ENCODE peak calls at places on chromosomes 4 and X, in five cellular contexts. A, Q, Y, V and M are unnamed samples. For H3K27me3, the result is how much of the 10 kb centered on the place peaks cover.

GRCh38 chrX:86014421-86014820 is 32.9 kb downstream of the CHM start:
- DNase-seq in A (no peak), Q (no peak), Y (no peak), V (no peak), M (no peak)

GRCh38 chr4:118969359-118969758 is 80.7 kb downstream of the SYNPO2 start:
- DNase-seq in A (peak), Q (no peak), Y (peak), V (peak), M (peak)

GRCh38 chr4:74631338-74631737 is 163.0 kb downstream of the BTC start:
- DNase-seq in A (no peak), Q (no peak), Y (no peak), V (peak), M (no peak)

GRCh38 chrX:119996600-119997524 is 53.3 kb upstream of the NKAP start:
- DNase-seq in A (no peak), Q (no peak), Y (no peak), V (no peak), M (no peak)

GRCh38 chr4:181877329-181877848 is 365.8 kb upstream of the TENM3 start:
- DNase-seq in A (no peak), Q (no peak), Y (no peak), V (peak), M (no peak)

GRCh38 chrX:18900401-18900976 is 83.4 kb downstream of the PHKA2 start:
- DNase-seq in A (no peak), Q (no peak), Y (no peak), V (no peak), M (no peak)

GRCh38 chr4:14883166-14883565 is 119.1 kb upstream of the CPEB2 start:
- DNase-seq in A (no peak), Q (no peak), Y (no peak), V (no peak), M (no peak)

GRCh38 chrX:40105016-40105790 is 7.4 kb upstream of the BCOR start:
- DNase-seq in A (peak), Q (peak), Y (no peak), V (no peak), M (peak)

GRCh38 chr4:73589261-73589847 is 30.9 kb downstream of the RASSF6 start:
- DNase-seq in A (no peak), Q (no peak), Y (no peak), V (peak), M (no peak)

GRCh38 chr4:134024251-134024650 is 177.3 kb downstream of the PABPC4L start:
- DNase-seq in A (no peak), Q (no peak), Y (no peak), V (no peak), M (no peak)

GRCh38 chr4:140071806-140072205 is 82.2 kb downstream of the MAML3 start:
- DNase-seq in A (no peak), Q (no peak), Y (no peak), V (no peak), M (no peak)

GRCh38 chrX:153494541-153495361 is at the start of gene BGN:
- DNase-seq in A (peak), Q (no peak), Y (peak), V (no peak), M (peak)

GRCh38 chrX:49838374-49838773 is 9.3 kb downstream of the PAGE4 start:
- DNase-seq in A (no peak), Q (no peak), Y (no peak), V (peak), M (peak)

GRCh38 chr4:14345356-14345775 is 656.9 kb upstream of the CPEB2 start:
- DNase-seq in A (no peak), Q (no peak), Y (no peak), V (peak), M (no peak)

GRCh38 chr4:119663160-119663788 is 34.7 kb upstream of the PDE5A start:
- DNase-seq in A (no peak), Q (no peak), Y (no peak), V (no peak), M (no peak)

GRCh38 chrX:56564921-56565861 is 1.8 kb downstream of the UBQLN2 start:
- DNase-seq in A (no peak), Q (no peak), Y (no peak), V (no peak), M (no peak)

GRCh38 chr4:52996261-52997131 is 134.4 kb downstream of the RASL11B start:
- DNase-seq in A (peak), Q (no peak), Y (peak), V (no peak), M (peak)

GRCh38 chr4:57605374-57605773 is 495.2 kb upstream of the IGFBP7 start:
- DNase-seq in A (no peak), Q (no peak), Y (no peak), V (no peak), M (no peak)

GRCh38 chr4:139789096-139789495 is 123.5 kb downstream of the MGST2 start:
- DNase-seq in A (no peak), Q (no peak), Y (no peak), V (no peak), M (no peak)

GRCh38 chr4:122914292-122914904 is 8.0 kb downstream of the NUDT6 start:
- DNase-seq in A (no peak), Q (no peak), Y (no peak), V (peak), M (no peak)

GRCh38 chr4:79049840-79050520 is 110.7 kb upstream of the PAQR3 start:
- DNase-seq in A (no peak), Q (no peak), Y (no peak), V (no peak), M (no peak)

GRCh38 chrX:150873616-150874015 is 24.9 kb downstream of the CD99L2 start:
- DNase-seq in A (peak), Q (no peak), Y (peak), V (peak), M (peak)

GRCh38 chrX:107716816-107717700 is 58.5 kb downstream of the TSC22D3 start:
- DNase-seq in A (peak), Q (peak), Y (peak), V (peak), M (peak)

GRCh38 chrX:148354906-148355305 is 145.5 kb upstream of the AFF2 start:
- DNase-seq in A (no peak), Q (no peak), Y (no peak), V (no peak), M (no peak)

GRCh38 chrX:45980726-45981125 is 564.5 kb downstream of the ZNF674 start:
- DNase-seq in A (no peak), Q (no peak), Y (no peak), V (no peak), M (no peak)

GRCh38 chr4:126051709-126052424 is 737.1 kb downstream of the FAT4 start:
- DNase-seq in A (no peak), Q (no peak), Y (no peak), V (peak), M (no peak)

GRCh38 chr4:150181536-150181935 is 103.3 kb downstream of the DCLK2 start:
- DNase-seq in A (no peak), Q (no peak), Y (peak), V (no peak), M (no peak)

GRCh38 chrX:9895225-9895912 is 71.8 kb upstream of the CLDN34 start:
- DNase-seq in A (no peak), Q (no peak), Y (no peak), V (no peak), M (no peak)

GRCh38 chr4:141534985-141535384 is 101.4 kb upstream of the IL15 start:
- DNase-seq in A (no peak), Q (no peak), Y (no peak), V (no peak), M (no peak)

GRCh38 chr4:104451573-104451972 is 43.1 kb downstream of the CXXC4 start:
- DNase-seq in A (no peak), Q (no peak), Y (no peak), V (peak), M (no peak)

GRCh38 chr4:153466637-153467153 is 535 bp downstream of the TMEM131L start:
- DNase-seq in A (no peak), Q (peak), Y (no peak), V (no peak), M (peak)

GRCh38 chrX:20454117-20454516 is 187.4 kb upstream of the RPS6KA3 start:
- DNase-seq in A (no peak), Q (no peak), Y (no peak), V (no peak), M (no peak)

GRCh38 chr4:187333151-187333550 is 609.5 kb upstream of the FAT1 start:
- DNase-seq in A (no peak), Q (no peak), Y (no peak), V (no peak), M (no peak)

DNA sequence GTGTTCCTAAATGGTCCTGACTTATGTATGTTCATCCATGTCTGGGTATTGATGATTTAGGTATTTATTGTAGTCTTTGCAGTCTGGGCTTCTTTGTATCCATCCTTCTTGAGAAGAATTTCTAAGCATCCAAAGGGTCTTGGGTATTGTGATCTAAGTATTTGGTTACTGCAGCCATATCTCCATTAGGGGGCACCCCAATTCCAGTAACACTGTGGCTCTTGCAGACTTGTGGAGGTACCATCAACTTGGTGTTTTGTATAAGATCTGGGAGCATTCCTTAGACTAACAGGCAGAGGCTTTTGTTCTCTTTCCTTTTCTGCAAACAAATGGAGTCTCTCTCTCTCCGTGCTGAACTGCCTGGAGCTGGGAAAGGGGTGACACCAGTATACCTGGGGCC is 113.7 kb upstream of the NEXMIF start:
- DNase-seq in A (no peak), Q (no peak), Y (no peak), V (peak), M (no peak)
- TF ChIP-seq CTCF in A (no peak), Q (peak), Y (no peak), V (no peak), M (no peak)

GRCh38 chr4:168630445-168631187 is 133.8 kb downstream of the PALLD start:
- DNase-seq in A (no peak), Q (no peak), Y (no peak), V (peak), M (no peak)
- H3K27me3 ChIP-seq in A (under half), Q (under half), Y (under half), V (under half), M (under half)

GRCh38 chr4:95363579-95363965 is 185.2 kb downstream of the UNC5C start:
- DNase-seq in A (no peak), Q (no peak), Y (no peak), V (no peak), M (no peak)

GRCh38 chr4:95362066-95362465 is 186.7 kb downstream of the UNC5C start:
- DNase-seq in A (no peak), Q (no peak), Y (no peak), V (no peak), M (no peak)

GRCh38 chr4:95361696-95361965 is 187.1 kb downstream of the UNC5C start:
- DNase-seq in A (no peak), Q (no peak), Y (no peak), V (no peak), M (no peak)

GRCh38 chr4:95363966-95364365 is 184.8 kb downstream of the UNC5C start:
- DNase-seq in A (no peak), Q (no peak), Y (no peak), V (peak), M (no peak)

GRCh38 chr4:95362906-95363578 is 185.7 kb downstream of the UNC5C start:
- DNase-seq in A (no peak), Q (no peak), Y (peak), V (no peak), M (no peak)
- TF ChIP-seq CTCF in A (no peak), Q (no peak), Y (no peak), V (no peak), M (no peak)

GRCh38 chr4:3875466-3875865 is 109.3 kb downstream of the ADRA2C start:
- DNase-seq in A (no peak), Q (no peak), Y (no peak), V (no peak), M (no peak)

GRCh38 chr4:3879681-3880594 is 113.8 kb downstream of the ADRA2C start:
- DNase-seq in A (no peak), Q (peak), Y (no peak), V (no peak), M (no peak)

GRCh38 chr4:3878678-3879077 is 112.5 kb downstream of the ADRA2C start:
- DNase-seq in A (no peak), Q (no peak), Y (no peak), V (peak), M (no peak)

GRCh38 chr4:3877236-3877635 is 111.1 kb downstream of the ADRA2C start:
- DNase-seq in A (no peak), Q (no peak), Y (no peak), V (peak), M (no peak)

DNA sequence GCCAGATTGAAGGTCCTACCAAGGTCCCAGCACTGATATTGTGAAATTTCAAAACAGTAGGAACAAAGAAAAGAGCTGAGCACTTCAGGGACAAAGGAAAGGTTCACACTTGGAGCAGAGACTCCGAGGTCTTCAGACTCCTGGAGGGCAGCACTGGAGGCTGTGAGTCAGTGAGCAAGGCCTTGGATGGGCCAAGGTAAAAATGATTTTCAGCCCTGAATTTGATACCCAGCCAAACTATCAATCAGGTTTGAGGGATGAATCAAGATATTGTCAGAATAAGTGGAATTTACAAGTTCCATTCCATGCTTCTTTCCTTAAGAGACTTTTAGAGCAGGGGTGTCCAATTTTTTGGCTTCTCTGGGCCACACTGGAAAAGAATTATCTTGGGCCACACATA is 111.7 kb downstream of the ADRA2C start:
- DNase-seq in A (no peak), Q (no peak), Y (no peak), V (no peak), M (peak)
- H3K27me3 ChIP-seq in A (under half), Q (half or more), Y (under half), V (under half), M (under half)

DNA sequence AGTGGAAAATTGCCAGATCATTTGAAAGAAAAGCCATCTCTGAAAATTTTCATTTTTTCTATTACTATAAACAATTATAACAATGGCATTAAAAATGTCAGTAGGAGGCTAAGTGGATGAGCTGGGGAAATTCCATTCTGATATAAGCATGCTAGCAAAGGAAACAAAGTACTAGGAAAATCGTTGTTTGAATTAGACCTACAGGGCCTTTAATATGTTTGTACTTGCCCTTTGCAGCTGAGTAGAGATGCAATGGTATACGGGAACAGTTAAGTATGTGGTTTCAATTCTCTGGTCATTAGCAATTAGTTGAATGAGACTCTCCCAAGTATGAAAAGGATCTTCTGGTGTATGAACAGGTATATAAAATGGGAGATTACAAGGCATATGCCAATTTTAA is 452.2 kb downstream of the PCDH11X start:
- DNase-seq in A (no peak), Q (no peak), Y (no peak), V (peak), M (no peak)
- TF ChIP-seq CTCF in A (no peak), Q (no peak), Y (no peak), V (no peak), M (no peak)

GRCh38 chrX:81174286-81174685 is 27.4 kb downstream of the HMGN5 start:
- DNase-seq in A (no peak), Q (no peak), Y (no peak), V (peak), M (no peak)

DNA sequence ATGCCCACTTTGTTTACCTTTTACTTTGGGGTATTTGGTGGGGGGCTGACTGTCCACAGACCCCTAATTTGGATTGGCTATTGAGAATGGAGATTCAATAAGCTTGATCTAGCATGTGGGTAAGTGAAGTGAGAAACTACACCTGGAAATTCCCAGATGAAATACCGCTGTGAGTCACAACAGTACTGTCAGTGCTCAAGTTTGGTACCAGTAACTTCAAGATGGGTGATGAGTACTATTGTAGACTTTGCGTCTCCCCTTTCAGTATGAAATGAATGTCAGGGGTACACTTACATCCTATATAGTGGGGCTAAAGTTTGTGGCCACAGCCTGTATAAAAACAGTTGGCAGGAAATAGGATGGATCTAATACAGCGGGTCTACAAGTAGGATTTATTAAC is 33.3 kb downstream of the HMGN5 start:
- DNase-seq in A (no peak), Q (no peak), Y (no peak), V (no peak), M (no peak)
- H3K27me3 ChIP-seq in A (under half), Q (under half), Y (under half), V (under half), M (under half)

DNA sequence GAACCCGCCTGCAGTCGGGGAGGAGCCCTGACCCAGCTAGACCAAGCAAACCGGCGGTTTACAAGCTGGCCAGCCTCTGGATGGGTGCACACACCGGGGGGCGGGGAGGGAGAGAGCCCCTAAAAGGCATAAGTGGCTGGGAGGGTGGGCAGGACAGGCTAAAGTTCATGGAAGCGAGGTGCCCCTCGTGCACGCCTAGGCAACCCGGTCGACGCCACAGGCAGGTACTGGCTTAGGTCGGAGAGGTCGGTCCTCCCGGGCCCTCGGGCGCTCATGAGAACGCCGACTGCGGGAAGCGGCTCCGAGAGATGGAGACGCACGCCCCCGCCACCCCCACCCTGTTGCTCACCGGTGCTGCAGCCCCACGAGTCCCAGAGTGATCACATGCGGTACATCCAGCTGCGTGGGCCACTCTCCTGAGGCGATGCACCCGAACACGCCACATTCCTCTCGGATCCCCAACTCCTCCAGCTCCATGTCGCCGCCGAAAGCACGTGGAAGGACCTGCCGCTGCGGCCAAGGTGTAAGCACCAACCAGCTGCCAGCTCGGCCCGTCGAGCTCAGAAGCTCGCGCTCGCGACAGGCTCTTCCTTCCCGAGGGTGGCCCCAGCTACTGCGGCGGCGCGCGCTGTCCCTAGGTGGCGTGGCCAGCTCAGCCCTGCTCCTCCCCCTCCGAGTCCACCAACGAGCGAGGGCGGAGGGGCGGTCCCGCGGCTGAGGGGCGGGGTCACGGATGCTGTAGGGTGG is at the start of gene PPAT:
- DNase-seq in A (peak), Q (peak), Y (peak), V (peak), M (peak)
- TF ChIP-seq CTCF in A (peak), Q (peak), Y (peak), V (peak), M (peak)

GRCh38 chr4:1115528-1116293 is 2.3 kb upstream of the RNF212 start:
- DNase-seq in A (no peak), Q (no peak), Y (no peak), V (peak), M (no peak)
- H3K27me3 ChIP-seq in A (under half), Q (under half), Y (under half), V (under half), M (under half)